ENCODE peak calls at places on chromosome 3, in ten cellular contexts. C is spleen; W is myocyte; H is caudate nucleus; M is activated effector memory CD4-positive, alpha-beta T cell treated with Interleukin-2 at 50 U/mL for 16 hours; B is kidney epithelial cell; Q is activated CD4-positive, alpha-beta memory T cell treated with anti-CD3 and anti-CD28 coated beads for 36 hours; F is GM12865; K is nucleus accumbens; P is choroid plexus epithelial cell. S is an unnamed sample.

GRCh38 chr3:180180795-180181194 is 144.1 kb upstream of the PEX5L start:
- DNase-seq in Q (no peak), H (no peak), W (no peak), B (no peak), C (no peak), M (no peak), P (peak), K (no peak), F (no peak), S (no peak)

GRCh38 chr3:32238816-32239637 is 547 bp downstream of the CMTM8 start:
- DNase-seq in C (peak), M (peak), B (no peak), K (no peak), F (peak), Q (peak), W (peak), P (peak), H (no peak), S (peak)

GRCh38 chr3:61381745-61382392 is 130.6 kb upstream of the FHIT start:
- DNase-seq in K (no peak), W (peak), M (no peak), C (no peak), F (peak), B (no peak), Q (no peak), H (no peak), P (peak), S (peak)

GRCh38 chr3:151901946-151902285 is 28.5 kb downstream of the SUCNR1 start:
- DNase-seq in M (no peak), C (no peak), H (no peak), Q (no peak), F (no peak), B (no peak), K (no peak), W (no peak), P (no peak), S (no peak)

GRCh38 chr3:119310052-119310451 is 15.9 kb downstream of the ARHGAP31 start:
- DNase-seq in P (peak), B (peak), M (no peak), H (no peak), Q (no peak), K (no peak), W (peak), F (no peak), C (no peak), S (no peak)

GRCh38 chr3:129357616-129358015 is 70.8 kb downstream of the EFCAB12 start:
- DNase-seq in M (no peak), K (no peak), Q (no peak), H (no peak), C (peak), B (no peak), W (no peak), P (no peak), F (no peak), S (no peak)

GRCh38 chr3:41598804-41599481 is 363.0 kb downstream of the ULK4 start:
- DNase-seq in W (peak), M (no peak), Q (no peak), H (no peak), K (no peak), C (no peak), P (peak), F (no peak), B (no peak), S (no peak)

GRCh38 chr3:76065975-76066374 is 280.6 kb upstream of the ZNF717 start:
- DNase-seq in B (no peak), K (no peak), M (no peak), C (no peak), P (peak), F (no peak), W (peak), Q (no peak), H (no peak), S (no peak)

GRCh38 chr3:9955067-9955502 is 2.9 kb upstream of the PRRT3 start:
- DNase-seq in M (no peak), K (no peak), Q (no peak), B (no peak), F (no peak), H (no peak), W (peak), P (peak), C (no peak), S (no peak)

S was measured in GM13977.